ENCODE peak calls at places on chromosomes 5 and 9, in ten cellular contexts. U is fibroblast of the aortic adventitia; R is brain microvascular endothelial cell; B is epithelial cell of esophagus; F is MCF 10A; Z is endothelial cell; G is transverse colon; K is tibial nerve; V is CD8-positive, alpha-beta T cell; E is AG10803. D is an unnamed sample.

GRCh38 chr9:90007516-90008430 is 403.0 kb downstream of the GADD45G start:
- DNase-seq in U (peak), R (peak), B (peak), F (peak), Z (no peak), G (no peak), K (no peak), V (no peak), E (peak), D (peak)

GRCh38 chr9:36461341-36461740 is 61.3 kb upstream of the RNF38 start:
- DNase-seq in U (peak), R (no peak), B (no peak), F (no peak), Z (no peak), G (no peak), K (no peak), V (no peak), E (peak), D (peak)

GRCh38 chr5:172410160-172410559 is 44.2 kb downstream of the SH3PXD2B start:
- DNase-seq in U (peak), R (peak), B (no peak), F (peak), Z (no peak), G (no peak), K (no peak), V (no peak), E (peak), D (peak)

GRCh38 chr5:111928501-111928900 is 171.5 kb upstream of the NREP start:
- DNase-seq in U (no peak), R (no peak), B (no peak), F (no peak), Z (no peak), G (no peak), K (no peak), V (no peak), E (no peak), D (no peak)

GRCh38 chr5:135718151-135718550 is 116.3 kb upstream of the SLC25A48 start:
- DNase-seq in U (no peak), R (peak), B (peak), F (peak), Z (no peak), G (no peak), K (no peak), V (no peak), E (peak), D (no peak)

GRCh38 chr5:179310439-179311090 is 34.7 kb downstream of the ADAMTS2 start:
- DNase-seq in U (no peak), R (no peak), B (no peak), F (no peak), Z (no peak), G (no peak), K (no peak), V (no peak), E (no peak), D (no peak)

GRCh38 chr5:180207593-180207992 is 1.4 kb downstream of the RASGEF1C start:
- DNase-seq in U (no peak), R (no peak), B (no peak), F (no peak), Z (no peak), G (no peak), K (no peak), V (no peak), E (no peak), D (no peak)

GRCh38 chr5:2797981-2798380 is 46.5 kb upstream of the IRX2 start:
- DNase-seq in U (no peak), R (no peak), B (peak), F (peak), Z (no peak), G (no peak), K (no peak), V (no peak), E (no peak), D (peak)

GRCh38 chr9:102986425-102986824 is 8.7 kb upstream of the CYLC2 start:
- DNase-seq in U (no peak), R (no peak), B (no peak), F (no peak), Z (no peak), G (no peak), K (no peak), V (no peak), E (no peak), D (no peak)

GRCh38 chr5:159481751-159482150 is 151.5 kb upstream of the IL12B start:
- DNase-seq in U (no peak), R (no peak), B (peak), F (no peak), Z (no peak), G (no peak), K (no peak), V (no peak), E (no peak), D (no peak)

GRCh38 chr5:112914584-112914983 is 7.4 kb downstream of the REEP5 start:
- DNase-seq in U (no peak), R (peak), B (peak), F (no peak), Z (no peak), G (no peak), K (no peak), V (no peak), E (no peak), D (peak)

GRCh38 chr9:122122903-122123632 is 30.0 kb upstream of the TTLL11 start:
- DNase-seq in U (peak), R (peak), B (peak), F (peak), Z (peak), G (peak), K (peak), V (peak), E (peak), D (peak)

GRCh38 chr5:151869843-151870242 is 54.8 kb downstream of the GLRA1 start:
- DNase-seq in U (no peak), R (no peak), B (no peak), F (no peak), Z (no peak), G (no peak), K (no peak), V (no peak), E (no peak), D (no peak)

GRCh38 chr9:14136646-14137370 is 177.1 kb downstream of the NFIB start:
- DNase-seq in U (no peak), R (no peak), B (peak), F (peak), Z (no peak), G (no peak), K (no peak), V (no peak), E (no peak), D (no peak)

GRCh38 chr9:89515416-89515815 is 17.5 kb upstream of the SEMA4D start:
- DNase-seq in U (no peak), R (no peak), B (no peak), F (no peak), Z (no peak), G (no peak), K (no peak), V (no peak), E (no peak), D (no peak)

GRCh38 chr5:88944751-88945507 is 61.9 kb upstream of the MEF2C start:
- DNase-seq in U (peak), R (peak), B (no peak), F (no peak), Z (no peak), G (no peak), K (no peak), V (no peak), E (peak), D (peak)

GRCh38 chr9:138059196-138059595 is 181.6 kb downstream of the CACNA1B start:
- DNase-seq in U (no peak), R (no peak), B (no peak), F (no peak), Z (no peak), G (no peak), K (no peak), V (no peak), E (no peak), D (no peak)

GRCh38 chr9:69744688-69745380 is 15.0 kb downstream of the PTAR1 start:
- DNase-seq in U (no peak), R (no peak), B (peak), F (peak), Z (no peak), G (no peak), K (no peak), V (no peak), E (no peak), D (no peak)

GRCh38 chr5:162888268-162888667 is 549.1 kb upstream of the CCNG1 start:
- DNase-seq in U (no peak), R (no peak), B (no peak), F (no peak), Z (no peak), G (no peak), K (no peak), V (no peak), E (no peak), D (no peak)

GRCh38 chr5:435961-436640 is 6.9 kb upstream of the EXOC3 start:
- DNase-seq in U (peak), R (no peak), B (peak), F (peak), Z (peak), G (peak), K (no peak), V (no peak), E (peak), D (peak)

GRCh38 chr5:36363101-36363500 is 61.4 kb upstream of the RANBP3L start:
- DNase-seq in U (peak), R (peak), B (peak), F (peak), Z (no peak), G (no peak), K (no peak), V (no peak), E (peak), D (peak)

GRCh38 chr5:74028976-74029375 is 403.0 kb downstream of the ARHGEF28 start:
- DNase-seq in U (no peak), R (no peak), B (no peak), F (no peak), Z (no peak), G (no peak), K (no peak), V (no peak), E (no peak), D (no peak)

GRCh38 chr9:13841801-13842462 is 472.0 kb downstream of the NFIB start:
- DNase-seq in U (peak), R (no peak), B (peak), F (peak), Z (no peak), G (no peak), K (no peak), V (no peak), E (no peak), D (no peak)

GRCh38 chr5:124839371-124839998 is 93.0 kb upstream of the ZNF608 start:
- DNase-seq in U (peak), R (no peak), B (peak), F (peak), Z (no peak), G (no peak), K (no peak), V (no peak), E (peak), D (peak)

GRCh38 chr9:92807757-92808725 is 43.4 kb upstream of the BICD2 start:
- DNase-seq in U (no peak), R (no peak), B (no peak), F (no peak), Z (no peak), G (peak), K (no peak), V (no peak), E (no peak), D (no peak)

GRCh38 chr5:113232667-113233066 is 202.1 kb downstream of the TSSK1B start:
- DNase-seq in U (peak), R (no peak), B (no peak), F (peak), Z (no peak), G (no peak), K (peak), V (no peak), E (no peak), D (no peak)

GRCh38 chr5:61332369-61332745 is 299 bp downstream of the ZSWIM6 start:
- DNase-seq in U (no peak), R (no peak), B (no peak), F (peak), Z (no peak), G (peak), K (no peak), V (no peak), E (peak), D (peak)

GRCh38 chr5:61329729-61330128 is 2.3 kb upstream of the ZSWIM6 start:
- DNase-seq in U (no peak), R (no peak), B (no peak), F (peak), Z (no peak), G (no peak), K (no peak), V (no peak), E (no peak), D (peak)

GRCh38 chr5:61331407-61332368 is at the start of gene ZSWIM6:
- DNase-seq in U (peak), R (peak), B (peak), F (peak), Z (peak), G (peak), K (peak), V (peak), E (peak), D (peak)

GRCh38 chr5:61330341-61330878 is 1.6 kb upstream of the ZSWIM6 start:
- DNase-seq in U (peak), R (no peak), B (peak), F (peak), Z (peak), G (peak), K (no peak), V (no peak), E (peak), D (peak)

DNA sequence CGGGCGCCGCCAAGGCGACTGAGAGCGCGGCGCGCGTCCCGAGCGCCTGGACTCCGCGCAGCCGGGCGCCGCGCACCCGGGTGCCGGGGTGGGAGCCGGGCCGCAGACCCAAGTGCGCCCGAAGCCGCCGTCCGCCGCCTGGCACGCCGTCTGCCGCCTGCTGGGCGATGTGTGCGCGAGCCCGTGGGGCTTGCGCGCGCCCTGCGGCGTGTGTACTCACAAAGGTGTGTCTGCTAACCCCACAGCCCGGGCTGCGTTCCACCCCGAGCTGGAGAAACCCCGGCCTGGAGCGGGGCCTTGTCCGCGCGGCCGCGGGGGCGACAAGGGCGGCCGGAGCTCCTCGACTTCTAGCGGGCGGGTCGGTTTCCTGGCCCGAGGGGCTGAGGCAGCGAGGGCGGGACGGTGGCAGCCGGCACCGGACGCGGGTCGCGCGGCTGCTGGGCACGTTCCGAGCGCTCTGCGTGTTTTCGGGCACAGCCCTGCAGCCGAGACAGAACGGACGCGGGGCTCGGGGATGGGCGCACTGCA is 1.1 kb upstream of the ZSWIM6 start:
- DNase-seq in U (peak), R (no peak), B (peak), F (peak), Z (peak), G (peak), K (no peak), V (peak), E (peak), D (peak)
- TF ChIP-seq CTCF in U (peak), R (peak), B (peak), F (peak), Z (peak), G (peak), K (peak), V (no peak), E (peak), D (peak)

GRCh38 chr5:153827407-153827806 is 211.3 kb downstream of the FAM114A2 start:
- DNase-seq in U (peak), R (no peak), B (no peak), F (peak), Z (no peak), G (no peak), K (peak), V (no peak), E (peak), D (no peak)
- TF ChIP-seq CTCF in U (peak), R (peak), B (no peak), F (peak), Z (no peak), G (no peak), K (no peak), V (no peak), E (peak), D (no peak)

DNA sequence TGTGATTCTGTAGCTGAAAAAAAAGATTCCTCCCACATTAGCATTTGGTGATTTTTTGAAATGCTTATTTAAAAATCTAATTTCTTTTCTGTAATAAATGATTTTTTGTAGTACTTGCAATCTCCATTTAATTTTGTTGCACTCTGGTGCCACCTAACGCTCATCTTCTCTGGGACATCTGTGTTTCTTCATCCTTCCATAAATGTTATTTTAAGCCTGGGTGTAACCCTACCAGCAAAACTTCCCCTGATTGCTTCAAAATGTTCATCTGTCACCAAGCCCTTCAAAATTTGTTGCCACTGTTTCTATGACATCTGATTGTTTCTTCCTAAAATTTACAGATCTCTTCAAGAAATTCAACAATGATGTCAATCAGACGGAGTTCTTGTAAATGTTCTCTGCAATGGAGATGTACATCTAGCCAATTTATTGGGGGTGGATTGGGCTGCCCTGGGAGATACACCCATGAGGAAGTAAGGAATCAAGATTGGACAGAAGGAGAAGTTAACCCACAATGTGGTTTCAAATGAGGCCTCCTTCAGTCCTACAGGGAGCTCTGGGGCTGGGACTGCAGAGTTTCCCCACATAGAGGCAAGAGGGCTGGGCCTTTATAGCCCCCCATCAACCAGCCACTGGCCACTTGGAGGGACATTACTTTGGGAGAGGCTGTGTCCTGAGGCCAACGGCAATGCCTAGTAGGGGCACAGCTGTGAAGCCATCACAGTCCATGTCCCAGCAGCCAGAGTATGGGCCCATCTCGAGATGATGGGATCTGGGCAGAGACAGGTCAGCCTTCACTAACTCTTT is 23.3 kb downstream of the MCTP1 start:
- DNase-seq in U (peak), R (peak), B (peak), F (peak), Z (no peak), G (no peak), K (peak), V (no peak), E (peak), D (peak)
- TF ChIP-seq CTCF in U (peak), R (peak), B (peak), F (peak), Z (no peak), G (peak), K (peak), V (no peak), E (peak), D (peak)

DNA sequence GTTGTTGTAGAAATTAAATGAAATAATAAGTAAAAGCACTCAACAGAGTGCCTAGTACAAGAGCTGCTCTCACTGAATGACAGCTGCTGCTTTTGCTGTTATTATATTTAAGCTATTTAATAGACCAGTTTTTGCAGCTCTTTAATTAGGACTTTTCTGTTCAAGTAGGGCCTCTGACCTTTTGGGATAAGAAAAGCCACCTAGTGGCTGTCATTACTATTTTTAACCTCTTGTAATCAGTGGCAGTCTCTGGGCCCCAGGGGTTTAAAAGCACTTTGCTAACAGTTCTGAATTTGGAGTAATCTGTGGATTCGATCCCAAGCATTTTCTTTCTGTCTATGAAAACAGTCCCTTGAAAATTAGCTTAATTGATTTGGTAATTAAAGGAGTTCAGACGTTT is 121.1 kb downstream of the NUDT12 start:
- DNase-seq in U (no peak), R (no peak), B (no peak), F (peak), Z (no peak), G (no peak), K (no peak), V (no peak), E (no peak), D (no peak)
- TF ChIP-seq CTCF in U (no peak), R (peak), B (peak), F (no peak), Z (peak), G (no peak), K (no peak), V (no peak), E (peak), D (peak)

DNA sequence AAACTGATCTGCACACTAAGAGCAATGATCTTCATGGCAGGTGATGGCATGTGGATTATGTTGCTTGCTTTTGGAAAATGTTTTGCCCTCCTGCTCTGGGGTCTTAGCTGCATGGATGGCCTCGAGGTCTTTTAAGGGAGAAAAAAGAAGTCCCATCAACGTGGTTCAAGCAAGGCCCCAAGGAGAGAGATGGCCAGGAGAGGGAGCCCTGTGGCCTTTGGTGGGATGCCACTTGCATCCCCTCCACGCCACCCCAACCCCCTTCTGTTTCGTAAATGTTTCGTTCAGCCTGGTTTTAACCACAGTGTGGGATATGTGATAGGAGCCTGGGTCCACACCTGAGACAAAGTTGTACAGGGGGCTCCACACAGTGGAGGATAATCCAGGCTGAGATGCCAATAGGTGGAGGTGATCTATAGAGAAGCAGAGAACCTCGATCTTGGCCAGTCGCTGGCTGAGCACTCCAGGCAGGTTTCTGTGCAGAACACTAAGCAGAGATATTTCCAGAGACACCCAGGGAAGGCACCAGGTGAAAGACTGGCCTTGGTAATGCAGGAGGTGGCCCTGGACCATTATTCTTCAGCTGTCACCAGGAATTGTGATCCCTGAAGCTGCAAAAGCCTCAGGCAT is 25.8 kb upstream of the FRRS1L start:
- DNase-seq in U (no peak), R (no peak), B (peak), F (peak), Z (peak), G (peak), K (no peak), V (no peak), E (no peak), D (peak)
- TF ChIP-seq CTCF in U (peak), R (peak), B (peak), F (peak), Z (no peak), G (peak), K (no peak), V (no peak), E (peak), D (peak)

DNA sequence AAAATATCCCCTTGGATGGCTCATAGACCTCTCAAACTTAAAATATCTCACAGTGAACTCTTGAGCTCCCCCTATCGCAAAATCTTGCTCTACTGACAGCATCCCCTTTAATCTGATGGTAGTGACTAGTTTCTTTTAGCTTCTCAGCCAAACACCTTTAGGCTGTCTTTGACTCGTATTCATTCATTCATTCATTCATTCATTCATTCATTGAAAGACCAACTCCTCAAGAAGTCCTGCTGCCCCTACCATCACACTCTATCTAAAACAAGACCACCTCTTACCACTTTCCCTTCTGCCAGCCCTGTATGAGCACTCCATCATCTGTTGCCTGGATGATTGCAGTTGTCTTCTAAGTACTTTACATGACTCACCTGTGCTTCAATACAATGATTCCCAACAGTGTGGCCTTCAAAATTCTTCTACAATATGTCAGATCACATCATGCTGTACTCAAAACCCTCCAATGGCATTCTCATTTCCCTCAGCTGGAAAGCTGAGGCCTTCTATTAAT is 46.8 kb downstream of the ITGA2 start:
- DNase-seq in U (peak), R (peak), B (peak), F (peak), Z (peak), G (no peak), K (no peak), V (no peak), E (no peak), D (peak)
- TF ChIP-seq CTCF in U (peak), R (peak), B (peak), F (peak), Z (peak), G (no peak), K (no peak), V (peak), E (peak), D (peak)